ENCODE peak calls at places on chromosomes 2 and 18, in four cellular contexts. V, Z, R and T are unnamed samples.

GRCh38 chr2:217908544-217908943 is 94.3 kb downstream of the TNS1 start:
- DNase-seq in V (no peak), Z (no peak), R (no peak), T (no peak)

GRCh38 chr2:10520154-10520553 is 72.0 kb upstream of the ODC1 start:
- DNase-seq in V (no peak), Z (no peak), R (no peak), T (no peak)

GRCh38 chr2:201779996-201780673 is 598 bp downstream of the ALS2 start:
- DNase-seq in V (no peak), Z (no peak), R (no peak), T (no peak)

GRCh38 chr18:45688834-45689233 is 35.1 kb upstream of the SLC14A1 start:
- DNase-seq in V (no peak), Z (no peak), R (no peak), T (no peak)

GRCh38 chr2:237833546-237833945 is 25.9 kb upstream of the RAMP1 start:
- DNase-seq in V (no peak), Z (no peak), R (no peak), T (no peak)

GRCh38 chr2:172153161-172153560 is 50.5 kb upstream of the DLX2 start:
- DNase-seq in V (no peak), Z (no peak), R (no peak), T (no peak)

GRCh38 chr2:223269386-223269785 is 217.4 kb downstream of the KCNE4 start:
- DNase-seq in V (no peak), Z (no peak), R (no peak), T (no peak)

GRCh38 chr2:28750316-28751101 is 1.1 kb upstream of the PPP1CB start:
- DNase-seq in V (peak; percentile 30), Z (no peak), R (peak; percentile 43), T (no peak)

GRCh38 chr18:63207154-63207790 is 112.3 kb downstream of the BCL2 start:
- DNase-seq in V (no peak), Z (no peak), R (no peak), T (no peak)

GRCh38 chr2:85355073-85355410 is 473 bp downstream of the ELMOD3 start:
- DNase-seq in V (peak; percentile 14), Z (no peak), R (no peak), T (no peak)

DNA sequence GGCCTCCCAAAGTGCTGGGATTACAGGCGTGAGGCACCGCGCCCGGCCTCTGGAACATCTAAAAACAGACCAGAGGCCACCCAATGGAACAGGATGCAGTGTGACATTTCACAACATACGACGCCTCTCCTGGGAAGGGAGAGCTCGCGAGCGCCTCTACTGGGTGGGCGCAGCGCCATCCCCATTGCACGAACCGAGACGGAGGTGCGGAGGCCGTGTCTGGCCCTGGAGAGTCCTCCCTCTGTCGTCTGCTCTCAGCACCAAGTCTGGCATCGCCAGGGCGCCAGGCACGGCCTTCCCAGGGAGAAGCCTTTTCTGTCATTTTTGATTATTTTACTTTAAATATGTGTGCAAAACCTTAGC is 9.4 kb upstream of the GBX2 start:
- DNase-seq in V (no peak), Z (peak; percentile 70), R (no peak), T (peak; percentile 77)
- TF ChIP-seq CTCF in V (no peak), Z (peak; percentile 95), R (no peak), T (no peak)

DNA sequence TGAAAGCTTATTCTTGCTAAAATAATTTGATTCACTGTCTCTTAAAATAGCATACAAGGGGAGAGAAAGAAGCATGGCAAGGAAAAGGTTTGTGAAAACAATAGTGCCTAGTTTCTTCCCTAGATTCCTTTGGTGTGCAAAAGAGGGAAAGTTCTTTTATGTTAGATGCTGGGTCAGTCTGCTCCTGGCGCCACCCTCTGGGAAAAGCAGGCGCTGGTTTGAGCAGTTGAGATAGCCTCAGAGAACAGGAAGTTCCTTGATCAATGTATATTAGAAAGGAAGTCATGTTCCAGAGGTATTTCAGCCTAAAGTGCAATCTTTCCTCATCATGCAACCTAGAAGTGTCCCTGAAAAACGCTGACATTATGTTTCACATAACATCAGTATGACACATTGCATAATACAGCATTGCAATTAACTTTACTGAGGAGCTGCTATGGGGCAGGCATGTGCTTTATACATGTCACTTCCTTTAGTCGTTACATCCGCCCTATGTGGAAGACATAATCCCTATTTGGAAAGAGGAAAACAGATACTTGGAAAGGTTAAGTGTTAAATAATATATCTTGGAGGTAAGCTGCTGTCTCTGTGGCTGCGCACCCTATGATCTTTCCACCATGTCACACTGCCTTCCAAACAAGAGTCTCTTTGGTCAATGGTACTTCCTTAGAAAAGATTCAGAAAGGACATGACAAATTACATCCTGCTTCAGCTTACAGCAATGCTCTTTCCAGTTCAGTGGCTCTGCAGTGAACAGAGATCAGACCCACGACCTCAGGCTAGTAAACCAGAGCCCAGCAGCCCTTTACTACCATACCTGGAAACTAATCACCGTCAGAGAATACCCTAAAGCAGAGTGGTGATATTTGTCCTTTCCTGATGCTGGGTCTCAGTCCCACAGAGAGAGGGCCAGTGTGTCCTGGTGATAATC is 369.7 kb downstream of the RAD51AP2 start:
- DNase-seq in V (peak; percentile 15), Z (peak; percentile 8), R (no peak), T (peak; percentile 40)
- TF ChIP-seq CTCF in V (peak; percentile 61), Z (peak; percentile 56), R (no peak), T (no peak)

GRCh38 chr2:149331023-149331400 is 625 bp downstream of the LYPD6 start:
- DNase-seq in V (no peak), Z (no peak), R (no peak), T (no peak)

GRCh38 chr2:149329470-149330126 is 789 bp upstream of the LYPD6 start:
- DNase-seq in V (peak; percentile 51), Z (peak; percentile 53), R (peak; percentile 48), T (peak; percentile 58)

GRCh38 chr2:149332364-149332763 is 2.0 kb downstream of the LYPD6 start:
- DNase-seq in V (no peak), Z (no peak), R (no peak), T (no peak)

GRCh38 chr2:149330127-149331022 is at the start of gene LYPD6:
- DNase-seq in V (peak; percentile 72), Z (peak; percentile 38), R (peak; percentile 45), T (peak; percentile 76)

GRCh38 chr2:149329068-149329467 is 1.3 kb upstream of the LYPD6 start:
- DNase-seq in V (no peak), Z (peak; percentile 16), R (no peak), T (peak; percentile 47)
- TF ChIP-seq CTCF in V (peak; percentile 17), Z (peak; percentile 65), R (peak; percentile 65), T (peak; percentile 45)

DNA sequence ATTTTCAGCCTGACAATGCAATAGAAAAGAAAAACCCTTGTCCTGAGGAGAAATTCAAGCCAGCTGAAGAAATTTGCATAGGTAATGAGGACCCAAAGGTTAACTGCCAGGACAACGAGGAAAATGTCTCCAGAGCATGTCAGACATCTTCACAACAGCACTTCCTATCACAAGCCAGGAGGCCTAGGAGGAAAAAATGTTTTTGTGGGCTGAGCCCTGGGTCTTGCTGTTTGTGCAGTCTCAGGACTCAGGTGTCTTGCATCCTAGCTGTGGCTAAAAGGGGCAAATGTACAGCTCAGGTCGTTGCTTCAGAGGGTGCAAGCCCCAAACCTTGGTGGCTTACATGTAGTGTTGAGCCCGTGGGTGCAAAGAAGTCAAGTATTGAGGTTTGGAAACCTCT is 905.1 kb upstream of the FSHR start:
- DNase-seq in V (no peak), Z (no peak), R (no peak), T (no peak)
- TF ChIP-seq CTCF in V (no peak), Z (no peak), R (no peak), T (no peak)